ENCODE peak calls at places on chromosomes 4 and X, in six cellular contexts. One of them, this sample, is unnamed. For H3K4me1, the result is how much of the 10 kb centered on the place peaks cover.

GRCh38 chrX:16870861-16871584 is 861 bp upstream of the RBBP7 start:
- DNase-seq in H1: no peak
- DNase-seq in mesenchymal stem cell: peak
- DNase-seq in H9: peak
- DNase-seq in neuronal stem cell: peak
- DNase-seq in IMR-90: no peak
- DNase-seq in this sample: peak

GRCh38 chr4:73450398-73451004 is 14.5 kb downstream of the AFP start:
- DNase-seq in H1: no peak
- DNase-seq in H9: peak
- DNase-seq in neuronal stem cell: no peak
- DNase-seq in IMR-90: peak
- DNase-seq in mesenchymal stem cell: peak
- DNase-seq in this sample: peak

GRCh38 chrX:26925088-26925487 is 538.1 kb downstream of the PPP4R3C start:
- DNase-seq in H1: no peak
- DNase-seq in IMR-90: no peak
- DNase-seq in neuronal stem cell: no peak
- DNase-seq in H9: no peak
- DNase-seq in mesenchymal stem cell: peak
- DNase-seq in this sample: peak

GRCh38 chr4:21885241-21885640 is 63.3 kb downstream of the KCNIP4 start:
- DNase-seq in neuronal stem cell: no peak
- DNase-seq in IMR-90: peak
- DNase-seq in H9: no peak
- DNase-seq in H1: no peak
- DNase-seq in mesenchymal stem cell: peak
- DNase-seq in this sample: no peak

GRCh38 chrX:21934414-21934813 is 6.1 kb upstream of the SMS start:
- DNase-seq in IMR-90: no peak
- DNase-seq in H1: no peak
- DNase-seq in mesenchymal stem cell: no peak
- DNase-seq in neuronal stem cell: no peak
- DNase-seq in H9: no peak
- DNase-seq in this sample: peak

GRCh38 chr4:2390146-2390545 is 28.3 kb downstream of the ZFYVE28 start:
- DNase-seq in H9: no peak
- DNase-seq in IMR-90: no peak
- DNase-seq in neuronal stem cell: no peak
- DNase-seq in H1: no peak
- DNase-seq in mesenchymal stem cell: no peak
- DNase-seq in this sample: peak

GRCh38 chr4:166903408-166903807 is 330.9 kb downstream of the SPOCK3 start:
- DNase-seq in mesenchymal stem cell: no peak
- DNase-seq in IMR-90: no peak
- DNase-seq in neuronal stem cell: no peak
- DNase-seq in H1: no peak
- DNase-seq in H9: no peak
- DNase-seq in this sample: no peak

GRCh38 chr4:54067163-54067562 is 2.8 kb upstream of the CHIC2 start:
- DNase-seq in neuronal stem cell: no peak
- DNase-seq in H9: no peak
- DNase-seq in mesenchymal stem cell: peak
- DNase-seq in IMR-90: peak
- DNase-seq in H1: no peak
- DNase-seq in this sample: no peak

GRCh38 chrX:103157511-103158316 is 57.2 kb upstream of the BEX4 start:
- DNase-seq in H1: no peak
- DNase-seq in IMR-90: peak
- DNase-seq in mesenchymal stem cell: peak
- DNase-seq in H9: no peak
- DNase-seq in neuronal stem cell: no peak
- DNase-seq in this sample: peak

GRCh38 chr4:188178276-188178675 is 39.0 kb downstream of the TRIML1 start:
- DNase-seq in mesenchymal stem cell: peak
- DNase-seq in H1: no peak
- DNase-seq in IMR-90: peak
- DNase-seq in H9: no peak
- DNase-seq in neuronal stem cell: no peak
- DNase-seq in this sample: no peak

GRCh38 chr4:144591401-144591800 is 54.6 kb upstream of the HHIP start:
- DNase-seq in H9: no peak
- DNase-seq in neuronal stem cell: no peak
- DNase-seq in mesenchymal stem cell: peak
- DNase-seq in H1: no peak
- DNase-seq in IMR-90: peak
- DNase-seq in this sample: no peak

GRCh38 chr4:72971572-72971971 is 97.9 kb downstream of the COX18 start:
- DNase-seq in mesenchymal stem cell: peak
- DNase-seq in H9: no peak
- DNase-seq in H1: no peak
- DNase-seq in neuronal stem cell: no peak
- DNase-seq in IMR-90: peak
- DNase-seq in this sample: no peak

GRCh38 chr4:4861592-4862551 is 2.4 kb downstream of the MSX1 start:
- DNase-seq in IMR-90: no peak
- DNase-seq in H9: no peak
- DNase-seq in neuronal stem cell: no peak
- DNase-seq in H1: no peak
- DNase-seq in mesenchymal stem cell: no peak
- DNase-seq in this sample: peak

GRCh38 chr4:88104902-88105610 is 53.4 kb downstream of the ABCG2 start:
- DNase-seq in H1: no peak
- DNase-seq in neuronal stem cell: no peak
- DNase-seq in mesenchymal stem cell: peak
- DNase-seq in H9: no peak
- DNase-seq in IMR-90: peak
- DNase-seq in this sample: no peak

GRCh38 chrX:12137982-12138365 is 299 bp upstream of the FRMPD4 start:
- DNase-seq in H1: no peak
- DNase-seq in IMR-90: no peak
- DNase-seq in mesenchymal stem cell: no peak
- DNase-seq in neuronal stem cell: no peak
- DNase-seq in H9: peak
- DNase-seq in this sample: no peak

GRCh38 chr4:82661153-82661552 is 99.4 kb upstream of the TMEM150C start:
- DNase-seq in H9: no peak
- DNase-seq in mesenchymal stem cell: no peak
- DNase-seq in IMR-90: no peak
- DNase-seq in neuronal stem cell: no peak
- DNase-seq in H1: no peak
- DNase-seq in this sample: no peak

GRCh38 chrX:51494409-51494808 is 2.0 kb downstream of the NUDT11 start:
- DNase-seq in H1: no peak
- DNase-seq in mesenchymal stem cell: peak
- DNase-seq in neuronal stem cell: no peak
- DNase-seq in IMR-90: no peak
- DNase-seq in H9: no peak
- DNase-seq in this sample: no peak

GRCh38 chrX:22486326-22486725 is 213.6 kb downstream of the CBLL2 start:
- DNase-seq in mesenchymal stem cell: no peak
- DNase-seq in H1: no peak
- DNase-seq in IMR-90: no peak
- DNase-seq in H9: no peak
- DNase-seq in neuronal stem cell: no peak
- DNase-seq in this sample: no peak

GRCh38 chr4:22090655-22091350 is 142.2 kb upstream of the KCNIP4 start:
- DNase-seq in neuronal stem cell: no peak
- DNase-seq in H1: no peak
- DNase-seq in mesenchymal stem cell: peak
- DNase-seq in H9: no peak
- DNase-seq in IMR-90: no peak
- DNase-seq in this sample: no peak

GRCh38 chr4:81715335-81715734 is 243.6 kb upstream of the RASGEF1B start:
- DNase-seq in H1: no peak
- DNase-seq in neuronal stem cell: peak
- DNase-seq in mesenchymal stem cell: no peak
- DNase-seq in H9: peak
- DNase-seq in IMR-90: no peak
- DNase-seq in this sample: peak

GRCh38 chr4:156677136-156677535 is 294.5 kb downstream of the PDGFC start:
- DNase-seq in H1: peak
- DNase-seq in IMR-90: no peak
- DNase-seq in neuronal stem cell: peak
- DNase-seq in H9: no peak
- DNase-seq in mesenchymal stem cell: peak
- DNase-seq in this sample: peak

GRCh38 chr4:123477804-123478209 is 81.2 kb downstream of the SPRY1 start:
- DNase-seq in mesenchymal stem cell: peak
- DNase-seq in H1: no peak
- DNase-seq in H9: no peak
- DNase-seq in neuronal stem cell: no peak
- DNase-seq in IMR-90: peak
- DNase-seq in this sample: no peak

GRCh38 chr4:53592128-53592527 is 842 bp upstream of the LNX1 start:
- DNase-seq in H9: peak
- DNase-seq in H1: no peak
- DNase-seq in mesenchymal stem cell: peak
- DNase-seq in IMR-90: peak
- DNase-seq in neuronal stem cell: no peak
- DNase-seq in this sample: peak

GRCh38 chr4:107823870-107824366 is 814 bp upstream of the SGMS2 start:
- DNase-seq in IMR-90: no peak
- DNase-seq in H1: peak
- DNase-seq in mesenchymal stem cell: no peak
- DNase-seq in neuronal stem cell: no peak
- DNase-seq in H9: no peak
- DNase-seq in this sample: peak

GRCh38 chr4:5460106-5460801 is 248.1 kb downstream of the EVC2 start:
- DNase-seq in mesenchymal stem cell: peak
- DNase-seq in H1: peak
- DNase-seq in neuronal stem cell: peak
- DNase-seq in IMR-90: peak
- DNase-seq in H9: peak
- DNase-seq in this sample: peak

GRCh38 chr4:48342559-48342878 is 1.2 kb downstream of the SLAIN2 start:
- DNase-seq in H1: no peak
- DNase-seq in H9: no peak
- DNase-seq in mesenchymal stem cell: peak
- DNase-seq in neuronal stem cell: no peak
- DNase-seq in IMR-90: no peak
- DNase-seq in this sample: no peak
- H3K4me1 ChIP-seq in H1: under half
- H3K4me1 ChIP-seq in H9: under half
- H3K4me1 ChIP-seq in mesenchymal stem cell: under half
- H3K4me1 ChIP-seq in neuronal stem cell: under half
- H3K4me1 ChIP-seq in IMR-90: under half
- H3K4me1 ChIP-seq in this sample: under half

GRCh38 chr4:93876739-93877138 is 48.2 kb downstream of the ATOH1 start:
- DNase-seq in H1: no peak
- DNase-seq in IMR-90: no peak
- DNase-seq in H9: no peak
- DNase-seq in neuronal stem cell: no peak
- DNase-seq in mesenchymal stem cell: no peak
- DNase-seq in this sample: no peak
- H2BK15ac ChIP-seq in H1: no peak
- H2BK15ac ChIP-seq in IMR-90: no peak
- H2BK15ac ChIP-seq in H9: no peak
- H2BK15ac ChIP-seq in neuronal stem cell: no peak
- H2BK15ac ChIP-seq in mesenchymal stem cell: no peak
- H2BK15ac ChIP-seq in this sample: no peak

GRCh38 chr4:153267915-153268694 is 63.9 kb downstream of the TRIM2 start:
- DNase-seq in H9: no peak
- DNase-seq in IMR-90: no peak
- DNase-seq in H1: no peak
- DNase-seq in mesenchymal stem cell: no peak
- DNase-seq in neuronal stem cell: no peak
- DNase-seq in this sample: no peak

GRCh38 chr4:153271820-153272219 is 67.6 kb downstream of the TRIM2 start:
- DNase-seq in IMR-90: no peak
- DNase-seq in neuronal stem cell: no peak
- DNase-seq in mesenchymal stem cell: no peak
- DNase-seq in H9: no peak
- DNase-seq in H1: no peak
- DNase-seq in this sample: no peak

GRCh38 chr4:153269223-153269990 is 65.2 kb downstream of the TRIM2 start:
- DNase-seq in mesenchymal stem cell: no peak
- DNase-seq in IMR-90: no peak
- DNase-seq in H1: no peak
- DNase-seq in neuronal stem cell: no peak
- DNase-seq in H9: no peak
- DNase-seq in this sample: no peak

GRCh38 chr4:153267013-153267412 is 62.8 kb downstream of the TRIM2 start:
- DNase-seq in H9: no peak
- DNase-seq in IMR-90: peak
- DNase-seq in neuronal stem cell: no peak
- DNase-seq in H1: no peak
- DNase-seq in mesenchymal stem cell: peak
- DNase-seq in this sample: no peak

GRCh38 chr4:153270361-153270760 is 66.1 kb downstream of the TRIM2 start:
- DNase-seq in H9: no peak
- DNase-seq in neuronal stem cell: no peak
- DNase-seq in H1: no peak
- DNase-seq in mesenchymal stem cell: no peak
- DNase-seq in IMR-90: no peak
- DNase-seq in this sample: no peak
- H3K4me1 ChIP-seq in H9: under half
- H3K4me1 ChIP-seq in neuronal stem cell: under half
- H3K4me1 ChIP-seq in H1: under half
- H3K4me1 ChIP-seq in mesenchymal stem cell: under half
- H3K4me1 ChIP-seq in IMR-90: under half
- H3K4me1 ChIP-seq in this sample: under half

GRCh38 chr4:8328866-8329559 is 59.5 kb downstream of the HTRA3 start:
- DNase-seq in H1: no peak
- DNase-seq in IMR-90: no peak
- DNase-seq in mesenchymal stem cell: no peak
- DNase-seq in H9: no peak
- DNase-seq in neuronal stem cell: no peak
- DNase-seq in this sample: no peak

GRCh38 chr4:8329859-8330761 is 60.6 kb downstream of the HTRA3 start:
- DNase-seq in IMR-90: no peak
- DNase-seq in H1: no peak
- DNase-seq in H9: peak
- DNase-seq in mesenchymal stem cell: no peak
- DNase-seq in neuronal stem cell: no peak
- DNase-seq in this sample: no peak

GRCh38 chr4:8330821-8331566 is 61.4 kb downstream of the HTRA3 start:
- DNase-seq in H1: no peak
- DNase-seq in H9: no peak
- DNase-seq in neuronal stem cell: no peak
- DNase-seq in IMR-90: no peak
- DNase-seq in mesenchymal stem cell: no peak
- DNase-seq in this sample: no peak

GRCh38 chr4:8328456-8328855 is 58.9 kb downstream of the HTRA3 start:
- DNase-seq in IMR-90: no peak
- DNase-seq in H9: no peak
- DNase-seq in neuronal stem cell: no peak
- DNase-seq in mesenchymal stem cell: no peak
- DNase-seq in H1: no peak
- DNase-seq in this sample: no peak

GRCh38 chr4:8329560-8329858 is 60.0 kb downstream of the HTRA3 start:
- DNase-seq in H1: no peak
- DNase-seq in IMR-90: no peak
- DNase-seq in neuronal stem cell: no peak
- DNase-seq in H9: no peak
- DNase-seq in mesenchymal stem cell: no peak
- DNase-seq in this sample: no peak
- H2BK15ac ChIP-seq in H1: no peak
- H2BK15ac ChIP-seq in IMR-90: no peak
- H2BK15ac ChIP-seq in neuronal stem cell: no peak
- H2BK15ac ChIP-seq in H9: no peak
- H2BK15ac ChIP-seq in mesenchymal stem cell: no peak
- H2BK15ac ChIP-seq in this sample: no peak

GRCh38 chr4:181509073-181509472 is 734.1 kb upstream of the TENM3 start:
- DNase-seq in IMR-90: no peak
- DNase-seq in H9: no peak
- DNase-seq in neuronal stem cell: no peak
- DNase-seq in mesenchymal stem cell: no peak
- DNase-seq in H1: no peak
- DNase-seq in this sample: no peak
- H3K4me1 ChIP-seq in IMR-90: under half
- H3K4me1 ChIP-seq in H9: under half
- H3K4me1 ChIP-seq in neuronal stem cell: under half
- H3K4me1 ChIP-seq in mesenchymal stem cell: under half
- H3K4me1 ChIP-seq in H1: under half
- H3K4me1 ChIP-seq in this sample: under half

This sample was measured in mesendoderm.